ENCODE peak calls at places on chromosomes 1 and 21, in four cellular contexts. B is K562, Z is H1, X is HepG2. E is an unnamed sample.

GRCh38 chr1:85465791-85466134 is 804 bp upstream of the DDAH1 start:
- DNase-seq in B (no peak), Z (no peak), X (no peak), E (no peak)

GRCh38 chr1:63122051-63122450 is 200.3 kb upstream of the FOXD3 start:
- DNase-seq in B (no peak), Z (no peak), X (no peak), E (no peak)

GRCh38 chr1:36400514-36400824 is 2.8 kb upstream of the LSM10 start:
- DNase-seq in B (no peak), Z (no peak), X (no peak), E (no peak)

GRCh38 chr1:59393211-59394180 is 96.6 kb downstream of the FGGY start:
- DNase-seq in B (peak), Z (no peak), X (peak), E (no peak)

GRCh38 chr1:153804112-153804511 is 28.9 kb downstream of the SLC27A3 start:
- DNase-seq in B (no peak), Z (no peak), X (no peak), E (no peak)

GRCh38 chr1:1565340-1565739 is 9.3 kb downstream of the SSU72 start:
- DNase-seq in B (no peak), Z (no peak), X (no peak), E (no peak)

GRCh38 chr1:223741861-223742260 is 29.5 kb downstream of the CAPN2 start:
- DNase-seq in B (no peak), Z (no peak), X (no peak), E (no peak)

GRCh38 chr21:45132841-45133573 is 58.6 kb downstream of the ADARB1 start:
- DNase-seq in B (no peak), Z (no peak), X (no peak), E (no peak)

GRCh38 chr1:19737413-19737812 is 62.3 kb downstream of the TMCO4 start:
- DNase-seq in B (no peak), Z (no peak), X (no peak), E (no peak)

GRCh38 chr1:148308832-148309458 is 156.9 kb upstream of the NBPF11 start:
- DNase-seq in B (no peak), Z (peak), X (no peak), E (peak)

GRCh38 chr1:31669433-31669785 is 24.7 kb upstream of the PEF1 start:
- DNase-seq in B (no peak), Z (no peak), X (no peak), E (no peak)

GRCh38 chr1:157133431-157133830 is 4.8 kb downstream of the ETV3 start:
- DNase-seq in B (no peak), Z (no peak), X (no peak), E (no peak)

GRCh38 chr1:30034627-30035521 is 688.5 kb downstream of the MATN1 start:
- DNase-seq in B (no peak), Z (peak), X (no peak), E (no peak)

GRCh38 chr1:150979723-150980056 is 2.4 kb upstream of the ANXA9 start:
- DNase-seq in B (no peak), Z (no peak), X (no peak), E (no peak)
- TF ChIP-seq CTCF in B (no peak), Z (no peak), X (no peak), E (no peak)

GRCh38 chr1:212621043-212621829 is 12.7 kb downstream of the ATF3 start:
- DNase-seq in B (no peak), Z (no peak), X (no peak), E (no peak)
- TF ChIP-seq CREB1 in B (no peak), Z (no peak), X (no peak), E (no peak)

GRCh38 chr1:45353685-45354084 is 13.4 kb upstream of the MUTYH start:
- DNase-seq in B (no peak), Z (no peak), X (no peak), E (no peak)
- TF ChIP-seq JUN in B (no peak), Z (no peak), X (no peak), E (no peak)

GRCh38 chr1:15975358-15975804 is 520 bp downstream of the ZBTB17 start:
- DNase-seq in B (peak), Z (peak), X (peak), E (peak)
- TF ChIP-seq CTCF in B (peak), Z (peak), X (peak), E (no peak)

DNA sequence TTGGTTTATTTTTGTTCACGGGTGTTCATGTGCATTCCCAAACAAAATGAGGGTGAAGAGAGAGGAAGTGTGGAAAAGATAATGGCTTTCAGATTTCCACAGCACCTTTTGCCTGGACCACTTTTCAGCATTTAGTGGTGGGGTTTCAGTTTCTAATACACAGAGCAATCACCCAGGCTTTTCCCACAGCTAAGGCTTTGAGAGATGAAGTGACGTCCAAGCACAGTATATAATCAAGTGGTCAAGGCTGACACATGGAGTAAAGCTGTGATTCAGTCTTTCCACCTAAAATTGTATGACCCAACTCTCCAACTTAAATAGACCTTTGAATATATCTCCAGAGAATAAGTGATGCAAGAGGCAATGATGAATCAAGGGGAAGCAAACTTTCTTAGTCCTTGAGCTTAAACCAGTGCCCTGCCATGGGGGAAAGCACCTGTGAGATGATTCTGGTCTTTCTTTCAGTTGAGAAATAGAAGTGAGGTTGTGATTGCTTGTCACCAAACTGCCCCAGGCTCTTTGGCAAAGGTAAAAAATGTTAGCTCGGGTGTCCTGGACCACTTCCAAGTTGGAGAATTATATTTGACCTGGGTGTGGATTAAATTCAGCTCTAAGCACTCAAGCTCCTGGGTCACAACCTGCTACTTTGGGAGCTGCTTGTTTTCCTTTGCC is 2.4 kb upstream of the PIK3R3 start:
- DNase-seq in B (no peak), Z (no peak), X (no peak), E (no peak)
- TF ChIP-seq CREB1 in B (no peak), Z (no peak), X (no peak), E (no peak)